ENCODE peak calls at places on chromosome 19, in six cellular contexts. G, L, S, C, U and X are unnamed samples. For H3K36me3, the result is how much of the 10 kb centered on the place peaks cover.

GRCh38 chr19:3408996-3409345 is 42.6 kb downstream of the NFIC start:
- DNase-seq in G (no peak), S (no peak), C (no peak), U (no peak), L (no peak), X (no peak)

GRCh38 chr19:38211779-38212178 is 12.2 kb downstream of the DPF1 start:
- DNase-seq in C (no peak), G (no peak), L (no peak), U (no peak), S (no peak), X (no peak)

GRCh38 chr19:44517146-44517545 is 12.3 kb downstream of the CEACAM20 start:
- DNase-seq in G (no peak), L (no peak), U (no peak), C (no peak), S (no peak), X (no peak)

GRCh38 chr19:17889609-17890214 is 18.0 kb downstream of the SLC5A5 start:
- DNase-seq in S (peak), U (no peak), L (no peak), C (no peak), G (peak), X (no peak)

GRCh38 chr19:3003046-3003445 is 25.7 kb downstream of the TLE6 start:
- DNase-seq in L (no peak), S (no peak), C (no peak), U (no peak), G (peak), X (no peak)

GRCh38 chr19:42279148-42279901 is 10.3 kb downstream of the CIC start:
- DNase-seq in L (no peak), U (no peak), G (peak), S (no peak), C (no peak), X (no peak)

GRCh38 chr19:42441047-42441440 is 1.7 kb downstream of the CXCL17 start:
- DNase-seq in S (peak), C (no peak), G (no peak), L (no peak), U (peak), X (no peak)

GRCh38 chr19:39145180-39145953 is 19.8 kb downstream of the PAK4 start:
- DNase-seq in U (no peak), G (no peak), C (peak), L (no peak), S (peak), X (no peak)

GRCh38 chr19:8302357-8302691 is 5.8 kb downstream of the CD320 start:
- DNase-seq in U (peak), S (no peak), L (no peak), C (peak), G (peak), X (no peak)

GRCh38 chr19:11035441-11036377 is 53.6 kb upstream of the LDLR start:
- DNase-seq in G (peak), S (peak), L (peak), C (peak), U (peak), X (peak)

GRCh38 chr19:42471554-42472249 is 29.0 kb upstream of the CXCL17 start:
- DNase-seq in L (no peak), U (peak), G (peak), S (no peak), C (peak), X (no peak)

GRCh38 chr19:17073869-17074627 is 1.2 kb downstream of the HAUS8 start:
- DNase-seq in C (no peak), L (no peak), U (no peak), S (no peak), G (peak), X (no peak)

GRCh38 chr19:28196961-28197360 is 1016.0 kb downstream of the UQCRFS1 start:
- DNase-seq in G (no peak), C (no peak), L (no peak), U (no peak), S (no peak), X (no peak)

GRCh38 chr19:8512115-8512967 is 1.6 kb downstream of the ZNF414 start:
- DNase-seq in L (no peak), S (peak), C (no peak), U (no peak), G (no peak), X (no peak)

GRCh38 chr19:15977193-15977592 is 28.4 kb downstream of the OR10H4 start:
- DNase-seq in L (no peak), S (no peak), G (no peak), U (no peak), C (no peak), X (no peak)

GRCh38 chr19:35845215-35846037 is 6.9 kb downstream of the NPHS1 start:
- DNase-seq in U (no peak), S (peak), L (no peak), G (no peak), C (no peak), X (no peak)

GRCh38 chr19:30666301-30666803 is 294.2 kb downstream of the ZNF536 start:
- DNase-seq in L (no peak), G (peak), S (peak), U (peak), C (no peak), X (no peak)

GRCh38 chr19:41928754-41929535 is 696 bp upstream of the ERFL start:
- DNase-seq in U (no peak), G (no peak), L (no peak), S (no peak), C (no peak), X (no peak)

GRCh38 chr19:10120538-10121198 is 969 bp upstream of the EIF3G start:
- DNase-seq in L (no peak), S (no peak), G (no peak), C (no peak), U (no peak), X (peak)

GRCh38 chr19:6767357-6768235 is at the start of gene SH2D3A:
- DNase-seq in L (peak), U (peak), S (peak), G (peak), C (peak), X (no peak)

GRCh38 chr19:3852614-3853254 is 16.1 kb downstream of the ZFR2 start:
- DNase-seq in G (peak), S (peak), C (no peak), U (peak), L (no peak), X (no peak)

GRCh38 chr19:58514564-58515020 is 2.8 kb upstream of the SLC27A5 start:
- DNase-seq in S (no peak), L (no peak), G (no peak), C (no peak), U (no peak), X (no peak)

GRCh38 chr19:58511353-58512208 is at the start of gene SLC27A5:
- DNase-seq in G (peak), S (peak), L (no peak), U (no peak), C (no peak), X (no peak)

GRCh38 chr19:58513213-58513693 is 1.5 kb upstream of the SLC27A5 start:
- DNase-seq in S (no peak), C (no peak), G (no peak), U (no peak), L (no peak), X (no peak)

GRCh38 chr19:58515259-58515658 is 3.5 kb upstream of the SLC27A5 start:
- DNase-seq in U (no peak), C (no peak), S (no peak), L (no peak), G (no peak), X (no peak)

DNA sequence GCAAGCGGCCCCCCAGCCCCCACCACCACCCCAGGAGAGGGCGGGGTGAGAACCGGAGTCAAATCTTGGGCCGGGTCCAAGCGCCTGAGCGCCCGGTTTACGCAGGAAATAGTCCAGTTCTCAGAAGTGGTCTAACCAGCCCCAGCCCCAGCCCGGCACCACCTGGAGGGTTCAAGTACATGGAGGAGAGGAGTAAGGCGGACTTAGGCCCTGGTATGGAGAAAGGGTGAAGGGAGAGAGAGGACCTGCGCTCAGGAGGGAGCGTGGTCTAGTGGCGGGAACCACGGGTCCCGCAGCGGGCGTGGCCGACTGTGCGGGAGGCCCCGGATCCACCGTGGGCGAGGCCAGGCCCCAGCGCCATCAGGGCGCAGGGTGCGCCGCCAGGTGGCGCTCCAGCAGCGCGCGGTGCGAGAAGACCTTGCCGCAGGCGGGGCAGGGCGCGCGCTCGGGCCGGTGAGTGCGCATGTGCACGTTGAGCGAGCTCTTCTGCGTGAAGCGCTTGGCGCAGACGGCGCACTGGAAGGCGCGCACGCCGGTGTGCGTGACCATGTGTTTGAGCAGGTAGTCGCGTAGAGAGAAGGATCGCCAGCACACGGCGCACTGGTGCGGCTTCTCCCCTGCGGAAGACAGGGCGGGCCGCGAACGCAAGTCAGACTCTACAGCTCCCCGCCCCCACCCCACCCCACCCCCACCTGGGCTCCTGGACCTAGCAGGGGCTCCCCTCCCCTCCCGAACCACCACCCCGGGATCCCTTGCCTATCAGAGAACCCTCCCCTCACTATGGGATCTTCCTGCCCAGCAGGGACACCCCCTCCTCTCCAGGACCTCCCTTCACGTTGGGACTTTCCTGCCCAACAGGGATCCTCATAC is 2.1 kb upstream of the SLC27A5 start:
- DNase-seq in S (peak), U (peak), L (no peak), C (peak), G (peak), X (peak)
- TF ChIP-seq CTCF in S (peak), U (peak), L (peak), C (peak), G (peak), X (peak)

DNA sequence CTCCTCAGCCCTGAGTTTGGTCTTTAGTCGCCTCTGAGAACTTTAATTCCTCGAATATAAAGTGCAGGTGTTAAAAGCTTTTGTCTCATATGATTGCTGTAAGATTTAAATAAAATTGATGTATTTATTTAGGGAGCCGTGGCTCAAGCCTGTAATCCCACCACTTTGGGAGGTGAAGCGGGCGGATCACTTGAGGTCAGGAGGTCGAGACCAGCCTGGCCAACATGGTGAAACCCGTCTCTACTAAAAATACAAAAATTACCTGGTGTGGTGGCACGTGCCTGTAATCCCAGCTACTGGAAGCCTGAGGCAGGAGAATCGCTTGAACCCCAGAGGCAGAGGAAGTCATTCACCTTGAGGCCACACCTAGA is 559 bp upstream of the SLC1A5 start:
- DNase-seq in L (no peak), U (no peak), S (no peak), G (no peak), C (no peak), X (no peak)
- H3K4me3 ChIP-seq in L (peak), U (peak), S (no peak), G (no peak), C (no peak), X (no peak)

GRCh38 chr19:49829200-49829599 is 11.1 kb downstream of the MED25 start:
- DNase-seq in G (no peak), U (no peak), L (no peak), S (no peak), C (no peak), X (no peak)
- H3K36me3 ChIP-seq in G (half or more), U (half or more), L (half or more), S (under half), C (under half), X (under half)

DNA sequence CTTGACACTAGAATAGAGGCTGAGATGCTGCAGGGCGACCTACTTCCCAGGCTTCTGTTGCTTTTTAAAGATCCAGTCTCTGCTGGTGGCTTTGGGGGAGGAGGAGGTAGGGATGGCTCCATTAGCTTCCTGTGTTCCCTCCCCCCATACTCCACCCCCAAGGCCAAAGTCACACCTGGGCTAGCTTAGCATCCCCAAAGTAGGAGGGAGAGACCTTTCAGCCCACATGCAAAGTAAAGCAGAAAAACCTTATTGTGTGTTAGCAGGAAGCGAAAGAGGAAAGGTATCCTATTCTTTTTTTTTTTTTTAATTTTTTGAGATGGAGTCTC is 3.2 kb upstream of the TNPO2 start:
- DNase-seq in G (no peak), C (no peak), U (no peak), S (no peak), L (no peak), X (no peak)
- TF ChIP-seq CTCF in G (no peak), C (no peak), U (no peak), S (no peak), L (no peak), X (no peak)

GRCh38 chr19:20431826-20432225 is 133.8 kb downstream of the ZNF737 start:
- DNase-seq in G (no peak), S (no peak), L (no peak), C (no peak), U (no peak), X (no peak)
- H3K4me3 ChIP-seq in G (no peak), S (no peak), L (no peak), C (no peak), U (no peak), X (no peak)

GRCh38 chr19:1365964-1366695 is 17.6 kb upstream of the NDUFS7 start:
- DNase-seq in L (no peak), C (no peak), U (no peak), S (no peak), G (no peak), X (no peak)

GRCh38 chr19:1364070-1364719 is 19.5 kb upstream of the NDUFS7 start:
- DNase-seq in S (no peak), L (no peak), U (no peak), G (no peak), C (no peak), X (no peak)

GRCh38 chr19:1365306-1365963 is 18.3 kb upstream of the NDUFS7 start:
- DNase-seq in G (no peak), U (no peak), C (no peak), L (no peak), S (no peak), X (no peak)

GRCh38 chr19:1369214-1369805 is 14.4 kb upstream of the NDUFS7 start:
- DNase-seq in S (no peak), U (no peak), L (no peak), G (no peak), C (no peak), X (no peak)

DNA sequence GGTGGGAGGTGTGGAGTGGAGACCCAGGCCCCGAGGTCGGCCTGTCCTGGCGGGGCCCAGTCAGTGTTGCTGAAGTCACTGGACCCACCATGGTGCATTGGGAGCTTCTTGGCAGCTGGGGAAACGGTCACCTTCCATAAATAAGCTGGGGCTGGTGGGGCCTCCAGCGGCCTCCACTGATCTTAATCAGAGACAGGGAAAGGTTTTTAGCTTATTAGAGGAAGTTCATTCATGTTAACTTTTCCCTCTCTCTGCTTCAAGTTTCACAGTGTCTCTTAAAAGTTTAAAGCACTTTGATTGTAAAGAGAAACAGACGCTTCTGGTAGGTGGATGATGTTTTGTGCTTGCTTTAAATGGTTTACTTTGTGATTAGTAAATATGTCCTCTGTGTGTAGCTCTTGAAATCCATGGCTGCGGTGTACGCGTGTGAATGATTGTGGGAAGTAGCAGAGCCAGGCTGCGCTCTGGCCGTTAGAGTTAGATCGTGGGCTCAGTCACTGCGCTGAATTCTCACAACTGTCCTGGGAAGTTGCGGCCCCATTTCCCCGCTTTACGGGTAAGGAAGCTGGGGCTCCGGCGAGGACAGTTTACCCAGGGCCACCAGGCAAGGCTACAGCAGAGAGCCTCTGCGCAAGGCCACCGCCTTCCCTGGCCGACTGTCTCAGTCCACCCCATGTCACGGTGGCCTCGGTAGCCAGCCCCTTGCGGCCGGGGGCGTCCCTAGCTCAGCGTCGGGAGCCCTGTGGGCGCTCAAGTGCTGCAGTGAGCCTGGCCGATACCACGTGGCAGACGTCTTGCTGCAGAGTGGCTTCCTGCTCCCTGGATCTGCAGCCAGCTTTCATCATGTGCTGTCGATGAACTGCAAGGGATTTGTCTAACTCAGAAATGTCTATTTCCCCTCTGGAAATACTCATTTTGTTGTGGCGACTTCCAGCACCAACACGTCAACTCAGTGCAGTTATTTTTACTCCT is 16.5 kb upstream of the NDUFS7 start:
- DNase-seq in L (no peak), C (no peak), G (no peak), S (no peak), U (no peak), X (no peak)
- H3K36me3 ChIP-seq in L (half or more), C (under half), G (half or more), S (under half), U (under half), X (under half)